ENCODE peak calls at places on chromosomes 2 and 18, in four cellular contexts. One of them, this sample, is unnamed.
A peak's percentile ranks its signal among the peaks of the same experiment; 100 is the strongest.

GRCh38 chr2:24505534-24505933 is 14.5 kb downstream of the NCOA1 start:
- DNase-seq in fibroblast of pulmonary artery: no peak
- DNase-seq in left ventricle myocardium inferior: no peak
- DNase-seq in endothelial cell of umbilical vein: no peak
- DNase-seq in this sample: no peak

GRCh38 chr18:37578886-37579513 is 13.4 kb upstream of the CELF4 start:
- DNase-seq in fibroblast of pulmonary artery: peak; percentile 67
- DNase-seq in left ventricle myocardium inferior: no peak
- DNase-seq in endothelial cell of umbilical vein: no peak
- DNase-seq in this sample: peak; percentile 11

GRCh38 chr2:94870392-94871225 is 621 bp upstream of the TEKT4 start:
- DNase-seq in fibroblast of pulmonary artery: no peak
- DNase-seq in left ventricle myocardium inferior: peak; percentile 9
- DNase-seq in endothelial cell of umbilical vein: no peak
- DNase-seq in this sample: no peak

GRCh38 chr2:3728104-3729054 is 25.0 kb downstream of the DCDC2C start:
- DNase-seq in fibroblast of pulmonary artery: peak; percentile 63
- DNase-seq in left ventricle myocardium inferior: no peak
- DNase-seq in endothelial cell of umbilical vein: peak; percentile 61
- DNase-seq in this sample: peak; percentile 67

GRCh38 chr18:10422731-10423130 is 31.7 kb upstream of the APCDD1 start:
- DNase-seq in fibroblast of pulmonary artery: no peak
- DNase-seq in left ventricle myocardium inferior: no peak
- DNase-seq in endothelial cell of umbilical vein: no peak
- DNase-seq in this sample: no peak

GRCh38 chr18:29605365-29605764 is 1428.4 kb upstream of the CDH2 start:
- DNase-seq in fibroblast of pulmonary artery: no peak
- DNase-seq in left ventricle myocardium inferior: no peak
- DNase-seq in endothelial cell of umbilical vein: no peak
- DNase-seq in this sample: no peak

GRCh38 chr2:207156045-207156444 is 9.7 kb downstream of the KLF7 start:
- DNase-seq in fibroblast of pulmonary artery: no peak
- DNase-seq in left ventricle myocardium inferior: no peak
- DNase-seq in endothelial cell of umbilical vein: no peak
- DNase-seq in this sample: no peak

GRCh38 chr18:9474103-9474982 is 970 bp upstream of the RALBP1 start:
- DNase-seq in fibroblast of pulmonary artery: peak; percentile 81
- DNase-seq in left ventricle myocardium inferior: no peak
- DNase-seq in endothelial cell of umbilical vein: no peak
- DNase-seq in this sample: peak; percentile 88

GRCh38 chr18:75213610-75214009 is 3.0 kb downstream of the TSHZ1 start:
- DNase-seq in fibroblast of pulmonary artery: peak; percentile 46
- DNase-seq in left ventricle myocardium inferior: no peak
- DNase-seq in endothelial cell of umbilical vein: peak; percentile 96
- DNase-seq in this sample: no peak

GRCh38 chr2:223692227-223692947 is 90.2 kb upstream of the SCG2 start:
- DNase-seq in fibroblast of pulmonary artery: peak; percentile 78
- DNase-seq in left ventricle myocardium inferior: no peak
- DNase-seq in endothelial cell of umbilical vein: peak; percentile 69
- DNase-seq in this sample: peak; percentile 74
- TF ChIP-seq CTCF in fibroblast of pulmonary artery: peak; percentile 88
- TF ChIP-seq CTCF in left ventricle myocardium inferior: peak; percentile 67
- TF ChIP-seq CTCF in endothelial cell of umbilical vein: peak; percentile 82
- TF ChIP-seq CTCF in this sample: peak; percentile 75

GRCh38 chr2:28693223-28693622 is 58.4 kb upstream of the PPP1CB start:
- DNase-seq in fibroblast of pulmonary artery: no peak
- DNase-seq in left ventricle myocardium inferior: no peak
- DNase-seq in endothelial cell of umbilical vein: no peak
- DNase-seq in this sample: no peak

GRCh38 chr2:28694364-28694763 is 57.3 kb upstream of the PPP1CB start:
- DNase-seq in fibroblast of pulmonary artery: no peak
- DNase-seq in left ventricle myocardium inferior: no peak
- DNase-seq in endothelial cell of umbilical vein: no peak
- DNase-seq in this sample: no peak

GRCh38 chr2:28689764-28690163 is 61.9 kb upstream of the PPP1CB start:
- DNase-seq in fibroblast of pulmonary artery: no peak
- DNase-seq in left ventricle myocardium inferior: no peak
- DNase-seq in endothelial cell of umbilical vein: no peak
- DNase-seq in this sample: no peak

GRCh38 chr2:28692411-28692810 is 59.2 kb upstream of the PPP1CB start:
- DNase-seq in fibroblast of pulmonary artery: no peak
- DNase-seq in left ventricle myocardium inferior: no peak
- DNase-seq in endothelial cell of umbilical vein: no peak
- DNase-seq in this sample: no peak

GRCh38 chr2:28691774-28692281 is 59.8 kb upstream of the PPP1CB start:
- DNase-seq in fibroblast of pulmonary artery: peak; percentile 93
- DNase-seq in left ventricle myocardium inferior: peak; percentile 44
- DNase-seq in endothelial cell of umbilical vein: peak; percentile 86
- DNase-seq in this sample: peak; percentile 92
- TF ChIP-seq CTCF in fibroblast of pulmonary artery: no peak
- TF ChIP-seq CTCF in left ventricle myocardium inferior: no peak
- TF ChIP-seq CTCF in endothelial cell of umbilical vein: no peak
- TF ChIP-seq CTCF in this sample: no peak

GRCh38 chr2:10912076-10912731 is 470 bp downstream of the KCNF1 start:
- DNase-seq in fibroblast of pulmonary artery: no peak
- DNase-seq in left ventricle myocardium inferior: no peak
- DNase-seq in endothelial cell of umbilical vein: no peak
- DNase-seq in this sample: peak; percentile 27

GRCh38 chr2:10909996-10910341 is 1.8 kb upstream of the KCNF1 start:
- DNase-seq in fibroblast of pulmonary artery: no peak
- DNase-seq in left ventricle myocardium inferior: no peak
- DNase-seq in endothelial cell of umbilical vein: no peak
- DNase-seq in this sample: no peak

GRCh38 chr2:10910625-10911024 is 1.1 kb upstream of the KCNF1 start:
- DNase-seq in fibroblast of pulmonary artery: no peak
- DNase-seq in left ventricle myocardium inferior: no peak
- DNase-seq in endothelial cell of umbilical vein: no peak
- DNase-seq in this sample: no peak

GRCh38 chr2:10912796-10913445 is 1.2 kb downstream of the KCNF1 start:
- DNase-seq in fibroblast of pulmonary artery: no peak
- DNase-seq in left ventricle myocardium inferior: no peak
- DNase-seq in endothelial cell of umbilical vein: no peak
- DNase-seq in this sample: no peak

DNA sequence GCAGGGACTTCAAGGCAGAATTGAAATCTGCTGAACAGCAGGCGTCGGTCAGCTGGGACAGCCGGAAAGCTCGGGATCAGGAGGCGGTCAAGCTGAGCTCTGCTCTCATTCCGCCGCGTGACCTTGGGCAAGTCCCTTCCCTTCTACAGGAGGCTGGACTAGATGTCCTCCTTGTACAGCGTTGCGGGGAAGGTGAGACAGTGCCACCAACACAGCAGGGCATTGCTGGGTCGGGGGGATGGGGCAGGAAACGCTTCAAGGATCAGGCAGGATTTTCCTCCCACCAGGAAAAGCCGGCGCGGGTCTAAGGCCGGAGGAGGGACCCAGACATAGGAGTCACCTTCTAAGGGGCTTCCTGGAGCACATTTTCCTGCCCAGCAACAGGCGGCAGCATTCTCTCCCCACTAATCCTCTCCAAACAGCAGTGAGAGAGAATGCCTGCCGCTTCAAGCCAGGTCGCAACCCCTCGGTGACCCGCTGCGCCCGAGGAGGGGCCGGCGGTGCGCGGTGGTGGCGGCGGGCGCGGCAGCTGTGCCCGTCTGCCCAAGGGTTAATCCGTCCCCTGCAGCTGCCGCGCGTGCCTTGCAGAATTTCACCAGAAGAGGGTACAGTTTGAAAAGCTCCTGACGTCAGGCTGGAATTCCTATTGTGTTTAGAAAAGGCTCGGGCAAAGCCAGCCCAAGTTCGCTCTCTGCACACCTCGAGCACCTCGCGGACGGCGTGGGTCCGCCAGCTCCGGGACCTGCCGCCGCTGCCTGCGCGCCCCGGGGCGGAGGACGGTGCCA is at the start of gene KCNF1:
- DNase-seq in fibroblast of pulmonary artery: peak; percentile 72
- DNase-seq in left ventricle myocardium inferior: no peak
- DNase-seq in endothelial cell of umbilical vein: peak; percentile 66
- DNase-seq in this sample: peak; percentile 69
- TF ChIP-seq CTCF in fibroblast of pulmonary artery: peak; percentile 24
- TF ChIP-seq CTCF in left ventricle myocardium inferior: peak; percentile 27
- TF ChIP-seq CTCF in endothelial cell of umbilical vein: peak; percentile 20
- TF ChIP-seq CTCF in this sample: peak; percentile 38

DNA sequence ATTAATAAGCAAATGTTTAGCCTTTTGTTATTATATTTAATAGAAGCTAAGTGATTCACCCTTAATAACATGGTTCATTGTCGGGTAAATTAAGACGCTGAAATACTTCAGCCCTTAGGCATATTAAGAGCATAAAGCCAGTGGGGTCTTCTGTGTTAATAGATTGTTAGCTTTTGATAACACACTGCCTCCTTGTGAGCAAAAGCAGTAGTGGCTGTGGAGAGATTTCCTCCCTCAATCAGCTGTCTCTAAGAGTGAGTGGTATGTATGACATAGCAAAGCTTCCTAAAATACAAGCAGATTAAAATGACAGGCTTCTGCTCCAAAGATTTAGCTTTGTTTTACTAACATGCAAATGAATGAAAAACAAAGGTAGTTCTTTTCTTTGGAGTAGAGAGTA is 143.7 kb upstream of the SYT4 start:
- DNase-seq in fibroblast of pulmonary artery: no peak
- DNase-seq in left ventricle myocardium inferior: no peak
- DNase-seq in endothelial cell of umbilical vein: no peak
- DNase-seq in this sample: peak; percentile 9
- TF ChIP-seq CTCF in fibroblast of pulmonary artery: peak; percentile 13
- TF ChIP-seq CTCF in left ventricle myocardium inferior: no peak
- TF ChIP-seq CTCF in endothelial cell of umbilical vein: no peak
- TF ChIP-seq CTCF in this sample: no peak

GRCh38 chr2:151162185-151162584 is 99.5 kb downstream of the RBM43 start:
- DNase-seq in fibroblast of pulmonary artery: peak; percentile 69
- DNase-seq in left ventricle myocardium inferior: no peak
- DNase-seq in endothelial cell of umbilical vein: peak; percentile 28
- DNase-seq in this sample: peak; percentile 11
- TF ChIP-seq CTCF in fibroblast of pulmonary artery: peak; percentile 67
- TF ChIP-seq CTCF in left ventricle myocardium inferior: no peak
- TF ChIP-seq CTCF in endothelial cell of umbilical vein: no peak
- TF ChIP-seq CTCF in this sample: peak; percentile 65

This sample was measured in cardiac muscle cell.